ENCODE peak calls at places on chromosomes 4 and X, in six cellular contexts. A is stomach; D is CD8-positive, alpha-beta T cell; N is GM12864; X is AG09319; Z is GM13976. R is an unnamed sample.

GRCh38 chrX:135528274-135528673 is 7.8 kb downstream of the INTS6L start:
- DNase-seq in D (no peak), Z (no peak), X (no peak), N (no peak), A (no peak), R (no peak)

GRCh38 chr4:106583567-106583966 is 215.0 kb upstream of the GIMD1 start:
- DNase-seq in N (no peak), Z (no peak), A (no peak), D (no peak), X (peak), R (no peak)

GRCh38 chrX:3939967-3940610 is 226.6 kb upstream of the PRKX start:
- DNase-seq in Z (peak), X (no peak), A (no peak), D (no peak), N (no peak), R (no peak)

GRCh38 chr4:132284910-132285426 is 864.1 kb upstream of the PCDH10 start:
- DNase-seq in A (no peak), N (no peak), D (no peak), Z (no peak), X (no peak), R (no peak)

GRCh38 chr4:122117743-122118142 is 34.4 kb upstream of the BLTP1 start:
- DNase-seq in A (no peak), X (no peak), Z (no peak), N (no peak), D (no peak), R (no peak)

GRCh38 chr4:2297606-2298517 is 36.0 kb upstream of the MXD4 start:
- DNase-seq in A (no peak), N (no peak), D (no peak), X (no peak), Z (no peak), R (no peak)

GRCh38 chrX:15233416-15234015 is 36.4 kb downstream of the ASB9 start:
- DNase-seq in N (no peak), D (no peak), X (no peak), A (no peak), Z (no peak), R (no peak)

GRCh38 chrX:13733506-13733905 is 914 bp downstream of the TRAPPC2 start:
- DNase-seq in A (no peak), X (no peak), Z (no peak), D (no peak), N (no peak), R (no peak)

GRCh38 chr4:74039065-74039763 is 725 bp upstream of the CXCL3 start:
- DNase-seq in X (no peak), N (no peak), A (no peak), D (no peak), Z (peak), R (no peak)
- TF ChIP-seq CTCF in X (no peak), N (no peak), A (no peak), D (no peak), Z (no peak), R (no peak)

GRCh38 chr4:56255820-56256219 is 131.5 kb downstream of the AASDH start:
- DNase-seq in X (no peak), D (no peak), N (no peak), Z (no peak), A (no peak), R (no peak)
- TF ChIP-seq CTCF in X (no peak), D (no peak), N (no peak), Z (no peak), A (no peak), R (no peak)

GRCh38 chrX:131734621-131735020 is 190.7 kb downstream of the OR13H1 start:
- DNase-seq in N (no peak), A (peak), Z (no peak), X (peak), D (no peak), R (no peak)
- TF ChIP-seq CTCF in N (no peak), A (peak), Z (no peak), X (peak), D (no peak), R (no peak)

DNA sequence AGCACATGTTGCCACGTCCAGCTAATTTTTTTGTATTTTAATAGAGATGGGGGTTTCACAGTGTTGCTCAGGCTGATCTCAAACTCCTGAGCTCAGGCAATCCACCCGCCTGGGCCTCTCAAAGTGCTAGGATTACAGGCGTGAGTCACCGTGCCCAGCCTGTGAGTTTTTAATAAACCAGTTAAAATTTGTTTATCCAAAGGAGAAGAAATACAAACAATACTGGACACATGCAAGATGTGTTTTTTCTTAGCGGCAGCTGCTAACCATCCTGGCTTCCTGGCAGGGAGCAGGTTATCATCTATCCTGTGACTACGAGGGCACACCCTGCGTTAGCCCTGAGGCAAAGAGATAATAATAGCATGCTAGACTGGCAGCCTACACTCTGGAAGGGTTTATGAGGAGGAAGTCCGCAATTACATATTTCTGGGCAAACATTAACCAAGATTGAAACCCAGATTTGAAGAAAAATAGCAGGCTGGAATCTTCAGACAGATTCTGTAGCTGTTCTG is 191.4 kb downstream of the SPRY1 start:
- DNase-seq in N (no peak), D (no peak), X (peak), Z (no peak), A (peak), R (no peak)
- TF ChIP-seq CTCF in N (no peak), D (no peak), X (no peak), Z (no peak), A (no peak), R (no peak)

GRCh38 chr4:13541176-13541604 is 3.1 kb downstream of the NKX3-2 start:
- DNase-seq in Z (peak), N (no peak), X (no peak), D (no peak), A (no peak), R (no peak)

GRCh38 chr4:13540446-13541175 is 3.7 kb downstream of the NKX3-2 start:
- DNase-seq in X (no peak), D (no peak), A (no peak), Z (peak), N (no peak), R (no peak)

GRCh38 chr4:13542577-13543042 is 1.7 kb downstream of the NKX3-2 start:
- DNase-seq in N (no peak), D (no peak), Z (peak), X (no peak), A (no peak), R (no peak)

GRCh38 chr4:13543091-13543581 is 1.2 kb downstream of the NKX3-2 start:
- DNase-seq in N (no peak), X (no peak), Z (peak), D (no peak), A (no peak), R (no peak)

GRCh38 chr4:13541720-13542576 is 2.4 kb downstream of the NKX3-2 start:
- DNase-seq in X (no peak), A (no peak), D (no peak), N (no peak), Z (peak), R (no peak)
- TF ChIP-seq CTCF in X (no peak), A (no peak), D (no peak), N (peak), Z (peak), R (no peak)

R was measured in natural killer cell.